ENCODE peak calls at places on chromosome 5, in four cellular contexts. M is NCI-H2081, Q is NT2/D1, F is GM04504. S is an unnamed sample.

GRCh38 chr5:75584641-75585040 is 26.6 kb upstream of the ANKDD1B start:
- DNase-seq in Q (no peak), F (no peak), M (no peak), S (no peak)

GRCh38 chr5:123182072-123182471 is 93.0 kb downstream of the PRDM6 start:
- DNase-seq in M (no peak), F (no peak), Q (no peak), S (no peak)

GRCh38 chr5:149152317-149152746 is 11.0 kb downstream of the ABLIM3 start:
- DNase-seq in Q (no peak), M (no peak), F (no peak), S (no peak)

GRCh38 chr5:132491368-132492364 is 1.1 kb upstream of the IRF1 start:
- DNase-seq in Q (no peak), F (no peak), M (no peak), S (peak)

GRCh38 chr5:137822158-137822764 is 45.4 kb upstream of the MYOT start:
- DNase-seq in Q (peak), F (no peak), M (no peak), S (no peak)

GRCh38 chr5:65142511-65143011 is 339.2 kb downstream of the ADAMTS6 start:
- DNase-seq in M (no peak), Q (peak), F (peak), S (no peak)

GRCh38 chr5:117893211-117893610 is 1095.1 kb downstream of the DTWD2 start:
- DNase-seq in M (no peak), Q (no peak), F (no peak), S (no peak)

GRCh38 chr5:145938699-145939531 is 2.5 kb downstream of the SH3RF2 start:
- DNase-seq in M (no peak), F (no peak), Q (no peak), S (no peak)

GRCh38 chr5:12467799-12468198 is 563.6 kb upstream of the CTNND2 start:
- DNase-seq in F (no peak), Q (no peak), M (no peak), S (no peak)

GRCh38 chr5:135493406-135494180 is 41.4 kb upstream of the TIFAB start:
- DNase-seq in M (no peak), Q (no peak), F (peak), S (peak)

GRCh38 chr5:77083088-77083487 is 4.0 kb downstream of the ZBED3 start:
- DNase-seq in F (no peak), Q (no peak), M (no peak), S (no peak)

GRCh38 chr5:137491121-137491520 is 8.0 kb downstream of the SPOCK1 start:
- DNase-seq in M (no peak), F (no peak), Q (no peak), S (no peak)

GRCh38 chr5:115179959-115180709 is 10.4 kb upstream of the TRIM36 start:
- DNase-seq in M (peak), Q (no peak), F (no peak), S (no peak)

GRCh38 chr5:149434162-149435014 is 55.3 kb upstream of the IL17B start:
- DNase-seq in M (no peak), F (no peak), Q (no peak), S (no peak)

GRCh38 chr5:149011084-149011483 is 51.8 kb downstream of the SH3TC2 start:
- DNase-seq in M (no peak), F (no peak), Q (no peak), S (no peak)

GRCh38 chr5:23033864-23034263 is 180.7 kb upstream of the CDH12 start:
- DNase-seq in M (no peak), Q (no peak), F (no peak), S (no peak)

GRCh38 chr5:102638912-102639652 is 116.0 kb upstream of the PAM start:
- DNase-seq in Q (no peak), F (no peak), M (no peak), S (no peak)

GRCh38 chr5:53419247-53419646 is 61.2 kb upstream of the FST start:
- DNase-seq in F (peak), M (no peak), Q (no peak), S (no peak)

GRCh38 chr5:135162661-135163265 is 128.7 kb upstream of the PITX1 start:
- DNase-seq in M (no peak), Q (no peak), F (no peak), S (peak)

GRCh38 chr5:1447772-1448361 is 2.6 kb upstream of the SLC6A3 start:
- DNase-seq in M (no peak), F (no peak), Q (no peak), S (no peak)

GRCh38 chr5:153565822-153566221 is 75.4 kb downstream of the GRIA1 start:
- DNase-seq in F (peak), M (no peak), Q (no peak), S (no peak)

GRCh38 chr5:138018844-138019243 is 14.0 kb downstream of the FAM13B start:
- DNase-seq in M (no peak), F (no peak), Q (no peak), S (no peak)

GRCh38 chr5:169742773-169743296 is 105.8 kb downstream of the DOCK2 start:
- DNase-seq in M (no peak), F (peak), Q (no peak), S (peak)

GRCh38 chr5:103211858-103212500 is 46.6 kb upstream of the MACIR start:
- DNase-seq in Q (no peak), F (no peak), M (no peak), S (no peak)

GRCh38 chr5:86880785-86881492 is 263.2 kb downstream of the COX7C start:
- DNase-seq in M (peak), Q (peak), F (peak), S (no peak)

S was measured in osteocyte.